ENCODE peak calls at places on chromosomes 5 and 9, in five cellular contexts. One of them, this sample, is unnamed.

GRCh38 chr5:132003170-132003744 is 8.2 kb downstream of the ACSL6 start:
- DNase-seq in hypothalamus: peak
- DNase-seq in AML-193: no peak
- DNase-seq in KBM-7: no peak
- DNase-seq in stimulated activated naive CD8-positive, alpha-beta T cell treated with anti-CD3 and anti-CD28 coated beads, Interleukin-15, amount 100 ng/mL, for 72 hours: no peak
- DNase-seq in this sample: no peak

GRCh38 chr9:72292874-72293607 is 72.0 kb downstream of the ZFAND5 start:
- DNase-seq in hypothalamus: no peak
- DNase-seq in AML-193: peak
- DNase-seq in KBM-7: peak
- DNase-seq in stimulated activated naive CD8-positive, alpha-beta T cell treated with anti-CD3 and anti-CD28 coated beads, Interleukin-15, amount 100 ng/mL, for 72 hours: no peak
- DNase-seq in this sample: peak

GRCh38 chr5:7873216-7873615 is 4.3 kb downstream of the MTRR start:
- DNase-seq in hypothalamus: no peak
- DNase-seq in AML-193: no peak
- DNase-seq in KBM-7: no peak
- DNase-seq in stimulated activated naive CD8-positive, alpha-beta T cell treated with anti-CD3 and anti-CD28 coated beads, Interleukin-15, amount 100 ng/mL, for 72 hours: peak
- DNase-seq in this sample: no peak

GRCh38 chr5:50663636-50664035 is 2.8 kb upstream of the PARP8 start:
- DNase-seq in hypothalamus: no peak
- DNase-seq in AML-193: peak
- DNase-seq in KBM-7: peak
- DNase-seq in stimulated activated naive CD8-positive, alpha-beta T cell treated with anti-CD3 and anti-CD28 coated beads, Interleukin-15, amount 100 ng/mL, for 72 hours: no peak
- DNase-seq in this sample: peak

GRCh38 chr5:175288048-175288621 is 155.8 kb downstream of the DRD1 start:
- DNase-seq in hypothalamus: no peak
- DNase-seq in AML-193: no peak
- DNase-seq in KBM-7: no peak
- DNase-seq in stimulated activated naive CD8-positive, alpha-beta T cell treated with anti-CD3 and anti-CD28 coated beads, Interleukin-15, amount 100 ng/mL, for 72 hours: no peak
- DNase-seq in this sample: no peak

GRCh38 chr9:22158983-22159382 is 149.9 kb upstream of the CDKN2B start:
- DNase-seq in hypothalamus: no peak
- DNase-seq in AML-193: peak
- DNase-seq in KBM-7: peak
- DNase-seq in stimulated activated naive CD8-positive, alpha-beta T cell treated with anti-CD3 and anti-CD28 coated beads, Interleukin-15, amount 100 ng/mL, for 72 hours: no peak
- DNase-seq in this sample: peak

GRCh38 chr5:58106754-58107410 is 353.0 kb downstream of the PLK2 start:
- DNase-seq in hypothalamus: no peak
- DNase-seq in AML-193: no peak
- DNase-seq in KBM-7: no peak
- DNase-seq in stimulated activated naive CD8-positive, alpha-beta T cell treated with anti-CD3 and anti-CD28 coated beads, Interleukin-15, amount 100 ng/mL, for 72 hours: no peak
- DNase-seq in this sample: no peak

GRCh38 chr9:116421006-116421538 is 266.0 kb upstream of the TRIM32 start:
- DNase-seq in hypothalamus: no peak
- DNase-seq in AML-193: no peak
- DNase-seq in KBM-7: no peak
- DNase-seq in stimulated activated naive CD8-positive, alpha-beta T cell treated with anti-CD3 and anti-CD28 coated beads, Interleukin-15, amount 100 ng/mL, for 72 hours: no peak
- DNase-seq in this sample: no peak

GRCh38 chr9:127580879-127581278 is 31.2 kb upstream of the STXBP1 start:
- DNase-seq in hypothalamus: no peak
- DNase-seq in AML-193: no peak
- DNase-seq in KBM-7: no peak
- DNase-seq in stimulated activated naive CD8-positive, alpha-beta T cell treated with anti-CD3 and anti-CD28 coated beads, Interleukin-15, amount 100 ng/mL, for 72 hours: no peak
- DNase-seq in this sample: no peak

GRCh38 chr9:130239363-130239695 is 26.2 kb upstream of the HMCN2 start:
- DNase-seq in hypothalamus: no peak
- DNase-seq in AML-193: no peak
- DNase-seq in KBM-7: no peak
- DNase-seq in stimulated activated naive CD8-positive, alpha-beta T cell treated with anti-CD3 and anti-CD28 coated beads, Interleukin-15, amount 100 ng/mL, for 72 hours: no peak
- DNase-seq in this sample: no peak

GRCh38 chr5:131679911-131680310 is 44.9 kb upstream of the RAPGEF6 start:
- DNase-seq in hypothalamus: no peak
- DNase-seq in AML-193: no peak
- DNase-seq in KBM-7: peak
- DNase-seq in stimulated activated naive CD8-positive, alpha-beta T cell treated with anti-CD3 and anti-CD28 coated beads, Interleukin-15, amount 100 ng/mL, for 72 hours: no peak
- DNase-seq in this sample: no peak

GRCh38 chr9:132487351-132487791 is 77.4 kb downstream of the CFAP77 start:
- DNase-seq in hypothalamus: no peak
- DNase-seq in AML-193: no peak
- DNase-seq in KBM-7: no peak
- DNase-seq in stimulated activated naive CD8-positive, alpha-beta T cell treated with anti-CD3 and anti-CD28 coated beads, Interleukin-15, amount 100 ng/mL, for 72 hours: peak
- DNase-seq in this sample: no peak

GRCh38 chr5:146731909-146732659 is 146.5 kb downstream of the PPP2R2B start:
- DNase-seq in hypothalamus: no peak
- DNase-seq in AML-193: no peak
- DNase-seq in KBM-7: no peak
- DNase-seq in stimulated activated naive CD8-positive, alpha-beta T cell treated with anti-CD3 and anti-CD28 coated beads, Interleukin-15, amount 100 ng/mL, for 72 hours: no peak
- DNase-seq in this sample: no peak

GRCh38 chr5:6435356-6435755 is 13.3 kb upstream of the UBE2QL1 start:
- DNase-seq in hypothalamus: no peak
- DNase-seq in AML-193: no peak
- DNase-seq in KBM-7: peak
- DNase-seq in stimulated activated naive CD8-positive, alpha-beta T cell treated with anti-CD3 and anti-CD28 coated beads, Interleukin-15, amount 100 ng/mL, for 72 hours: no peak
- DNase-seq in this sample: peak

GRCh38 chr5:39231705-39232525 is 12.6 kb upstream of the FYB1 start:
- DNase-seq in hypothalamus: no peak
- DNase-seq in AML-193: no peak
- DNase-seq in KBM-7: no peak
- DNase-seq in stimulated activated naive CD8-positive, alpha-beta T cell treated with anti-CD3 and anti-CD28 coated beads, Interleukin-15, amount 100 ng/mL, for 72 hours: peak
- DNase-seq in this sample: no peak

GRCh38 chr9:122350577-122351355 is 20.1 kb upstream of the PTGS1 start:
- DNase-seq in hypothalamus: peak
- DNase-seq in AML-193: peak
- DNase-seq in KBM-7: peak
- DNase-seq in stimulated activated naive CD8-positive, alpha-beta T cell treated with anti-CD3 and anti-CD28 coated beads, Interleukin-15, amount 100 ng/mL, for 72 hours: peak
- DNase-seq in this sample: peak

GRCh38 chr9:109194157-109194556 is 27.1 kb upstream of the FRRS1L start:
- DNase-seq in hypothalamus: no peak
- DNase-seq in AML-193: no peak
- DNase-seq in KBM-7: no peak
- DNase-seq in stimulated activated naive CD8-positive, alpha-beta T cell treated with anti-CD3 and anti-CD28 coated beads, Interleukin-15, amount 100 ng/mL, for 72 hours: no peak
- DNase-seq in this sample: no peak

GRCh38 chr9:19521205-19521604 is 112.4 kb downstream of the ACER2 start:
- DNase-seq in hypothalamus: no peak
- DNase-seq in AML-193: no peak
- DNase-seq in KBM-7: no peak
- DNase-seq in stimulated activated naive CD8-positive, alpha-beta T cell treated with anti-CD3 and anti-CD28 coated beads, Interleukin-15, amount 100 ng/mL, for 72 hours: no peak
- DNase-seq in this sample: no peak

GRCh38 chr5:31866166-31866565 is 227.2 kb downstream of the PDZD2 start:
- DNase-seq in hypothalamus: no peak
- DNase-seq in AML-193: no peak
- DNase-seq in KBM-7: no peak
- DNase-seq in stimulated activated naive CD8-positive, alpha-beta T cell treated with anti-CD3 and anti-CD28 coated beads, Interleukin-15, amount 100 ng/mL, for 72 hours: no peak
- DNase-seq in this sample: no peak

GRCh38 chr5:98927242-98927987 is 1.4 kb downstream of the CHD1 start:
- DNase-seq in hypothalamus: no peak
- DNase-seq in AML-193: peak
- DNase-seq in KBM-7: peak
- DNase-seq in stimulated activated naive CD8-positive, alpha-beta T cell treated with anti-CD3 and anti-CD28 coated beads, Interleukin-15, amount 100 ng/mL, for 72 hours: peak
- DNase-seq in this sample: peak

GRCh38 chr9:135315572-135315971 is 164.0 kb upstream of the PPP1R26 start:
- DNase-seq in hypothalamus: no peak
- DNase-seq in AML-193: no peak
- DNase-seq in KBM-7: no peak
- DNase-seq in stimulated activated naive CD8-positive, alpha-beta T cell treated with anti-CD3 and anti-CD28 coated beads, Interleukin-15, amount 100 ng/mL, for 72 hours: no peak
- DNase-seq in this sample: no peak

GRCh38 chr9:89382026-89382986 is 64.0 kb downstream of the SECISBP2 start:
- DNase-seq in hypothalamus: no peak
- DNase-seq in AML-193: no peak
- DNase-seq in KBM-7: no peak
- DNase-seq in stimulated activated naive CD8-positive, alpha-beta T cell treated with anti-CD3 and anti-CD28 coated beads, Interleukin-15, amount 100 ng/mL, for 72 hours: peak
- DNase-seq in this sample: no peak

GRCh38 chr5:173623789-173624188 is 7.3 kb upstream of the BOD1 start:
- DNase-seq in hypothalamus: no peak
- DNase-seq in AML-193: no peak
- DNase-seq in KBM-7: no peak
- DNase-seq in stimulated activated naive CD8-positive, alpha-beta T cell treated with anti-CD3 and anti-CD28 coated beads, Interleukin-15, amount 100 ng/mL, for 72 hours: no peak
- DNase-seq in this sample: no peak

GRCh38 chr5:59356813-59357381 is 536.6 kb downstream of the PDE4D start:
- DNase-seq in hypothalamus: no peak
- DNase-seq in AML-193: no peak
- DNase-seq in KBM-7: peak
- DNase-seq in stimulated activated naive CD8-positive, alpha-beta T cell treated with anti-CD3 and anti-CD28 coated beads, Interleukin-15, amount 100 ng/mL, for 72 hours: no peak
- DNase-seq in this sample: no peak

GRCh38 chr5:58348996-58349728 is 110.7 kb downstream of the PLK2 start:
- DNase-seq in hypothalamus: no peak
- DNase-seq in AML-193: no peak
- DNase-seq in KBM-7: no peak
- DNase-seq in stimulated activated naive CD8-positive, alpha-beta T cell treated with anti-CD3 and anti-CD28 coated beads, Interleukin-15, amount 100 ng/mL, for 72 hours: no peak
- DNase-seq in this sample: no peak

This sample was measured in Kasumi-1.